ENCODE peak calls at places on chromosomes 2 and 18, in eight cellular contexts. E is H9, Z is MM.1S, W is IMR-90, P is hepatocyte, G is endothelial cell of umbilical vein, B is trophoblast cell, N is neuronal stem cell. L is an unnamed sample. For H3K4me1, the result is how much of the 10 kb centered on the place peaks cover.

GRCh38 chr2:203783496-203784203 is 77.2 kb downstream of the CD28 start:
- DNase-seq in P (peak), Z (no peak), G (no peak), E (no peak), B (peak), N (no peak), W (peak), L (peak)

GRCh38 chr2:12412898-12413305 is 303.8 kb upstream of the TRIB2 start:
- DNase-seq in P (no peak), W (peak), B (no peak), N (no peak), G (peak), E (no peak), Z (peak), L (peak)

GRCh38 chr2:128307595-128307994 is 11.1 kb downstream of the HS6ST1 start:
- DNase-seq in W (no peak), Z (no peak), E (no peak), N (no peak), G (no peak), P (no peak), B (no peak), L (no peak)

GRCh38 chr2:231482806-231483391 is 18.6 kb upstream of the NCL start:
- DNase-seq in N (peak), G (peak), W (peak), B (peak), P (peak), Z (peak), E (peak), L (peak)

GRCh38 chr2:1605102-1605501 is 139.2 kb downstream of the PXDN start:
- DNase-seq in G (peak), E (peak), P (no peak), Z (no peak), B (peak), W (peak), N (no peak), L (peak)

GRCh38 chr2:132937629-132938028 is 267.6 kb upstream of the LYPD1 start:
- DNase-seq in B (no peak), Z (no peak), W (peak), E (no peak), G (peak), P (no peak), N (no peak), L (peak)

GRCh38 chr2:74831693-74832530 is 2.0 kb upstream of the HK2 start:
- DNase-seq in B (peak), G (no peak), E (no peak), P (peak), Z (no peak), W (peak), N (no peak), L (peak)

GRCh38 chr2:39697480-39697879 is 31.8 kb downstream of the TMEM178A start:
- DNase-seq in G (peak), E (no peak), W (peak), P (no peak), B (no peak), Z (no peak), N (no peak), L (peak)

GRCh38 chr2:190587106-190587505 is 52.6 kb upstream of the NEMP2 start:
- DNase-seq in P (no peak), B (no peak), W (no peak), N (no peak), Z (no peak), G (no peak), E (no peak), L (no peak)

GRCh38 chr2:85018049-85018447 is 47.1 kb downstream of the KCMF1 start:
- DNase-seq in P (no peak), N (no peak), B (peak), Z (no peak), G (no peak), E (no peak), W (peak), L (no peak)

GRCh38 chr2:235314371-235314915 is 179.4 kb upstream of the AGAP1 start:
- DNase-seq in W (no peak), N (no peak), B (no peak), P (no peak), G (no peak), Z (no peak), E (no peak), L (peak)

GRCh38 chr2:3692375-3692774 is 11.0 kb upstream of the DCDC2C start:
- DNase-seq in N (peak), G (peak), E (no peak), P (no peak), W (peak), Z (no peak), B (no peak), L (peak)

GRCh38 chr2:189916651-189917050 is 132.4 kb downstream of the PMS1 start:
- DNase-seq in B (no peak), E (no peak), Z (no peak), P (no peak), N (no peak), W (no peak), G (no peak), L (no peak)

GRCh38 chr2:177242136-177242987 is 22.2 kb downstream of the NFE2L2 start:
- DNase-seq in P (peak), N (no peak), Z (no peak), W (peak), G (peak), E (no peak), B (peak), L (peak)

GRCh38 chr2:239822146-239822945 is 202.8 kb downstream of the NDUFA10 start:
- DNase-seq in W (no peak), P (no peak), E (peak), B (peak), Z (no peak), N (no peak), G (no peak), L (no peak)

GRCh38 chr2:113281920-113282746 is 3.4 kb upstream of the PAX8 start:
- DNase-seq in Z (no peak), E (no peak), G (no peak), N (no peak), P (no peak), W (peak), B (peak), L (peak)

GRCh38 chr2:150376627-150377335 is 110.7 kb downstream of the RND3 start:
- DNase-seq in Z (no peak), P (peak), E (no peak), B (peak), W (peak), N (no peak), G (peak), L (peak)

GRCh38 chr2:4828682-4829374 is 863.4 kb upstream of the SOX11 start:
- DNase-seq in B (no peak), G (no peak), N (no peak), Z (no peak), W (no peak), P (no peak), E (no peak), L (no peak)

GRCh38 chr2:240498171-240498957 is 59.4 kb downstream of the ANKMY1 start:
- DNase-seq in B (no peak), E (no peak), P (peak), W (no peak), Z (no peak), G (no peak), N (no peak), L (no peak)

GRCh38 chr18:66874375-66874774 is 270.5 kb upstream of the CDH19 start:
- DNase-seq in G (no peak), Z (no peak), P (no peak), E (no peak), B (no peak), W (no peak), N (no peak), L (no peak)

GRCh38 chr2:153870308-153870707 is 1.4 kb upstream of the GALNT13 start:
- DNase-seq in W (no peak), E (no peak), N (no peak), P (peak), Z (no peak), G (no peak), B (no peak), L (no peak)

GRCh38 chr18:55418439-55418838 is 169.6 kb downstream of the TCF4 start:
- DNase-seq in N (no peak), Z (no peak), E (no peak), W (no peak), B (no peak), G (no peak), P (no peak), L (no peak)

GRCh38 chr18:54440292-54440691 is 82.6 kb downstream of the C18orf54 start:
- DNase-seq in G (no peak), Z (no peak), N (no peak), E (no peak), P (no peak), W (no peak), B (no peak), L (no peak)

GRCh38 chr2:48601349-48601748 is 16.3 kb upstream of the GTF2A1L start:
- DNase-seq in G (no peak), P (peak), B (peak), E (peak), N (no peak), Z (peak), W (peak), L (peak)

GRCh38 chr2:137173514-137173913 is 408.2 kb downstream of the THSD7B start:
- DNase-seq in Z (peak), E (no peak), W (no peak), G (no peak), N (no peak), P (peak), B (peak), L (peak)

GRCh38 chr18:33804258-33804657 is 226.2 kb downstream of the ASXL3 start:
- DNase-seq in G (no peak), E (no peak), P (peak), W (peak), Z (no peak), N (no peak), B (no peak), L (peak)

GRCh38 chr2:235116885-235117492 is 165.2 kb downstream of the SH3BP4 start:
- DNase-seq in E (no peak), P (peak), W (peak), G (peak), Z (peak), B (peak), N (peak), L (peak)

GRCh38 chr2:230593765-230594164 is 118.9 kb upstream of the CAB39 start:
- DNase-seq in P (no peak), N (no peak), W (no peak), G (no peak), Z (no peak), B (no peak), E (no peak), L (no peak)

GRCh38 chr2:238644095-238645081 is 203.5 kb upstream of the TWIST2 start:
- DNase-seq in W (peak), B (peak), N (no peak), Z (no peak), P (peak), E (no peak), G (peak), L (peak)

GRCh38 chr2:54310961-54311360 is 54.9 kb upstream of the TSPYL6 start:
- DNase-seq in G (peak), W (no peak), P (no peak), Z (peak), N (no peak), E (no peak), B (no peak), L (no peak)

GRCh38 chr2:167200025-167200424 is 311.7 kb downstream of the XIRP2 start:
- DNase-seq in P (no peak), N (no peak), G (no peak), W (no peak), Z (no peak), E (no peak), B (no peak), L (no peak)
- H3K4me1 ChIP-seq in P (under half), N (under half), G (under half), W (under half), Z (under half), E (under half), B (under half), L (under half)

DNA sequence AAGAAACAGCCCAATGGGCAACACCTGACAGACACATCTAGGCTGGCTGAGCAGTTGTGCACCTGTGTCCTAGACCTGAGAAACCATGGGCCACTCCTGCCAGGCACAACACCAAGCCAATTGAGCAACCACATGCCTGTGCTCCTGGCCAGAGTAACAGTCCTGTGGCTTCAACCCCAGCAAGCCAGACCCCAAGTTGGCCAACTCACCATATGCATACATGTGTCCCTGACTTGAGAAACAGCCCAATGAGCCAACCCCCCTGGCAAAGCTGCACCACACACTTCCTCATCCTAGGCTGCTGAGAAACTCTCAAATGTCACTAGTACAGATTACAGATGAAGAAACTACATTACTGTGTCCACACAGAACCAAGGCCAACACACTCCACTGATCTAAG is 36.6 kb downstream of the USP34 start:
- DNase-seq in W (no peak), E (no peak), G (no peak), Z (no peak), N (no peak), B (no peak), P (no peak), L (no peak)
- H3K4me2 ChIP-seq in W (no peak), E (no peak), G (no peak), Z (no peak), N (no peak), B (no peak), P (no peak), L (no peak)

DNA sequence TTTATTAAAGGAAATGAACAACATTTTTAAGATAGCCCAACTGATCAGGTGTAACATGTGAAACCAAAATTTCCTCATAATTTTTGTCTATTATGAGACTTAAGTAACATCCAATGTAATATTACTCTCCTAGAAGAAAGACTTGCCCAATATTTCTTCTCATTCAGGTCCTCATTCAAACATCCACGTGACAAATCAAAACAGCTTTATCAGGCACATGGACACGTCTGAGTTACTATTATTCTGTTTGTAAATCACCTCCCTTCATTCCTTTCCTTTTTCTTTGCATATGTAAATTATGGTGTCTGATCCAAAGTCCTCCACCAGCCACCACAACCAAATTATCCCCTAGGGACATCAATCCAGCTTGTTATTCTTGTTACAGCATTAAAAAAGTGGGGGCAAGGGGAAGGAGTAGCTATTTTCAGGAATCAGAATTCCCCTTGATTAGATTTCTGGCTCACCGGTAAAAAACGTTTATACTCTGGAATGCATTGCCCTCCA is 7.1 kb downstream of the TMEM163 start:
- DNase-seq in B (no peak), E (no peak), G (no peak), N (no peak), W (no peak), P (no peak), Z (no peak), L (no peak)
- H3K4me1 ChIP-seq in B (under half), E (under half), G (under half), N (under half), W (under half), P (under half), Z (under half), L (under half)

GRCh38 chr2:86274918-86275275 is 62.5 kb downstream of the REEP1 start:
- DNase-seq in P (peak), B (peak), W (peak), N (no peak), Z (no peak), G (no peak), E (no peak), L (no peak)

GRCh38 chr2:86271248-86271647 is 66.2 kb downstream of the REEP1 start:
- DNase-seq in G (no peak), Z (no peak), B (no peak), P (no peak), W (no peak), N (no peak), E (no peak), L (no peak)

GRCh38 chr2:86275384-86275799 is 62.0 kb downstream of the REEP1 start:
- DNase-seq in P (no peak), Z (no peak), B (no peak), N (no peak), G (no peak), W (no peak), E (no peak), L (no peak)

GRCh38 chr2:86275962-86276361 is 61.5 kb downstream of the REEP1 start:
- DNase-seq in Z (no peak), E (no peak), P (no peak), B (no peak), N (no peak), G (no peak), W (no peak), L (no peak)

GRCh38 chr2:86274265-86274917 is 63.0 kb downstream of the REEP1 start:
- DNase-seq in P (no peak), G (peak), W (peak), B (peak), N (no peak), E (no peak), Z (no peak), L (peak)
- H3K4me2 ChIP-seq in P (no peak), G (peak), W (no peak), B (no peak), N (no peak), E (no peak), Z (no peak), L (no peak)

DNA sequence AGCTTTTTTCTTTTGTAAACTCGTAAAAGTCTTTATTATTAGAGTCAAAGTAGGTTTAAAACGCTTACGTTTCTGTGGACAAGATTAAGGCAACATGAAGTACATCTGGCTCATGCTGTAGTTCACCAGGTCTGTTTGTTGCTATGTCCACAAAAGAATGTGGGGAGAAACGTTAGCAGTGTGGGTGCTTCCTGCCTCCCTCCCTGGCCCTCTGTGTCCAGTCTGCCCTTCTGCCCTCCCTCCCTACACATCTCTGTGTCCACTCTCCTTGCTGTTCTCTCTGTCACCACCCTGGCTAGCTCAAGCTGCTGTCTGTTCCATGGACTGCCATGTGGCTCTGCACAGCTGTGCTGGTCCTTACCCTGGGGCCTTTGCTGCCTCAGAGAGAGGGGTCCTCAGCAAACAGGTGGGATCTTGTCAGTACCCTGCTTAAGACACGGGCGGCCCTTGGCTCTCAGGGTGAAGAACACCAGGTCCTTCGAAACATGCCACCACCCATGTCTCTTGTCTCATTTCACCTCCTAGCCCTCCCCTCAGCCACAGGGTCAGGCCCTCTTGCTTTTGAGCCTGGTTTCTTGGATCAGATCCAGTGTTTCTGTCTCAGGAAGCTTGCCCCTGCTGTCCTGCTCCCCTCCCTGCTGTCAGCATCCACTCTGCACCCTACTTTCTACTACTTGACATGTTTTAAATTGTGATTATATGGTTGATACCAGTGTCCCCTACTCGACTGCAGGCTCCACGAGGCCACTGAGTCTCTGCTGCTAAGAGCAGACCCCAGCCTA is 79.2 kb downstream of the LIMS1 start:
- DNase-seq in N (no peak), Z (no peak), P (no peak), W (peak), E (no peak), B (no peak), G (no peak), L (no peak)
- H3K4me1 ChIP-seq in N (under half), Z (half or more), P (half or more), W (under half), E (under half), B (under half), G (under half), L (under half)

GRCh38 chr2:237617305-237617982 is 9.9 kb upstream of the LRRFIP1 start:
- DNase-seq in Z (no peak), N (no peak), B (no peak), E (peak), W (no peak), G (peak), P (no peak), L (no peak)
- H3K4me2 ChIP-seq in Z (peak), N (no peak), B (no peak), E (no peak), W (peak), G (peak), P (no peak), L (peak)

GRCh38 chr18:2967357-2967756 is 45.6 kb downstream of the LPIN2 start:
- DNase-seq in Z (no peak), N (no peak), B (no peak), W (no peak), P (no peak), G (no peak), E (no peak), L (no peak)

GRCh38 chr18:2963048-2963447 is 49.9 kb downstream of the LPIN2 start:
- DNase-seq in B (no peak), G (no peak), W (no peak), Z (no peak), P (no peak), N (no peak), E (no peak), L (no peak)

GRCh38 chr18:2961828-2962227 is 51.1 kb downstream of the LPIN2 start:
- DNase-seq in W (peak), Z (peak), N (no peak), G (no peak), P (no peak), E (no peak), B (no peak), L (peak)

GRCh38 chr18:2965797-2966196 is 47.1 kb downstream of the LPIN2 start:
- DNase-seq in Z (no peak), P (no peak), G (no peak), E (no peak), N (no peak), W (no peak), B (no peak), L (no peak)

GRCh38 chr18:2964349-2965010 is 48.5 kb downstream of the LPIN2 start:
- DNase-seq in E (no peak), N (no peak), G (no peak), P (no peak), B (no peak), Z (no peak), W (no peak), L (peak)
- H3K4me1 ChIP-seq in E (under half), N (under half), G (under half), P (under half), B (under half), Z (under half), W (under half), L (under half)

GRCh38 chr2:15316370-15316814 is 244.7 kb downstream of the NBAS start:
- DNase-seq in G (no peak), W (no peak), N (no peak), B (no peak), P (no peak), Z (no peak), E (peak), L (no peak)
- H3K4me2 ChIP-seq in G (no peak), W (no peak), N (no peak), B (no peak), P (no peak), Z (no peak), E (no peak), L (no peak)